ENCODE peak calls at places on chromosomes 4 and X, in seven cellular contexts. K, N, S, D, M, R and J are unnamed samples.

GRCh38 chr4:138562544-138562961 is 320.4 kb upstream of the SLC7A11 start:
- DNase-seq in K (no peak), N (peak; percentile 72), S (no peak), D (no peak), M (no peak), R (no peak), J (no peak)

GRCh38 chrX:4655743-4656142 is 942.3 kb upstream of the PRKX start:
- DNase-seq in K (no peak), N (no peak), S (no peak), D (no peak), M (no peak), R (no peak), J (no peak)

GRCh38 chrX:56068274-56068758 is 163.8 kb upstream of the KLF8 start:
- DNase-seq in K (no peak), N (no peak), S (no peak), D (no peak), M (no peak), R (no peak), J (peak; percentile 26)

GRCh38 chr4:84238247-84239090 is 260.6 kb downstream of the NKX6-1 start:
- DNase-seq in K (peak; percentile 17), N (peak; percentile 68), S (no peak), D (no peak), M (peak; percentile 7), R (no peak), J (no peak)

GRCh38 chr4:85067342-85067741 is 100.9 kb upstream of the WDFY3 start:
- DNase-seq in K (peak; percentile 7), N (no peak), S (no peak), D (no peak), M (no peak), R (no peak), J (no peak)

GRCh38 chrX:134572816-134573682 is 85.2 kb downstream of the PLAC1 start:
- DNase-seq in K (peak; percentile 33), N (peak; percentile 32), S (no peak), D (no peak), M (no peak), R (no peak), J (no peak)

GRCh38 chr4:97153042-97153441 is 990.2 kb downstream of the STPG2 start:
- DNase-seq in K (no peak), N (no peak), S (peak; percentile 47), D (no peak), M (peak; percentile 0), R (no peak), J (no peak)

GRCh38 chr4:184282251-184282713 is 64.6 kb upstream of the ENPP6 start:
- DNase-seq in K (no peak), N (no peak), S (peak; percentile 70), D (no peak), M (no peak), R (no peak), J (peak; percentile 77)

GRCh38 chr4:165079476-165079875 is 25.8 kb downstream of the TRIM75 start:
- DNase-seq in K (no peak), N (peak; percentile 28), S (no peak), D (no peak), M (no peak), R (no peak), J (no peak)

GRCh38 chr4:157220026-157220881 is at the start of gene GRIA2:
- DNase-seq in K (peak; percentile 84), N (peak; percentile 53), S (no peak), D (no peak), M (peak; percentile 80), R (no peak), J (no peak)

GRCh38 chr4:14865804-14866203 is 136.5 kb upstream of the CPEB2 start:
- DNase-seq in K (no peak), N (no peak), S (no peak), D (no peak), M (no peak), R (no peak), J (no peak)

GRCh38 chr4:105246712-105247111 is 100.0 kb downstream of the TET2 start:
- DNase-seq in K (peak; percentile 47), N (peak; percentile 72), S (no peak), D (no peak), M (peak; percentile 96), R (no peak), J (no peak)

GRCh38 chrX:133294126-133294525 is 76.0 kb upstream of the TFDP3 start:
- DNase-seq in K (peak; percentile 2), N (peak; percentile 52), S (no peak), D (no peak), M (no peak), R (no peak), J (no peak)

GRCh38 chr4:115376866-115377265 is 263.4 kb upstream of the NDST4 start:
- DNase-seq in K (no peak), N (no peak), S (no peak), D (no peak), M (no peak), R (no peak), J (no peak)

GRCh38 chrX:85570496-85570895 is 191.0 kb upstream of the POF1B start:
- DNase-seq in K (no peak), N (no peak), S (no peak), D (no peak), M (no peak), R (no peak), J (no peak)

GRCh38 chrX:80578518-80579105 is 158.4 kb downstream of the TENT5D start:
- DNase-seq in K (peak; percentile 8), N (no peak), S (peak; percentile 67), D (no peak), M (peak; percentile 47), R (no peak), J (no peak)

GRCh38 chrX:112051546-112051945 is 31.0 kb downstream of the TRPC5 start:
- DNase-seq in K (no peak), N (no peak), S (no peak), D (no peak), M (no peak), R (no peak), J (no peak)

GRCh38 chrX:618761-619450 is 11.7 kb upstream of the SHOX start:
- DNase-seq in K (no peak), N (no peak), S (no peak), D (no peak), M (no peak), R (no peak), J (no peak)

GRCh38 chr4:86156526-86156925 is 203.3 kb downstream of the MAPK10 start:
- DNase-seq in K (no peak), N (no peak), S (no peak), D (no peak), M (no peak), R (no peak), J (no peak)

DNA sequence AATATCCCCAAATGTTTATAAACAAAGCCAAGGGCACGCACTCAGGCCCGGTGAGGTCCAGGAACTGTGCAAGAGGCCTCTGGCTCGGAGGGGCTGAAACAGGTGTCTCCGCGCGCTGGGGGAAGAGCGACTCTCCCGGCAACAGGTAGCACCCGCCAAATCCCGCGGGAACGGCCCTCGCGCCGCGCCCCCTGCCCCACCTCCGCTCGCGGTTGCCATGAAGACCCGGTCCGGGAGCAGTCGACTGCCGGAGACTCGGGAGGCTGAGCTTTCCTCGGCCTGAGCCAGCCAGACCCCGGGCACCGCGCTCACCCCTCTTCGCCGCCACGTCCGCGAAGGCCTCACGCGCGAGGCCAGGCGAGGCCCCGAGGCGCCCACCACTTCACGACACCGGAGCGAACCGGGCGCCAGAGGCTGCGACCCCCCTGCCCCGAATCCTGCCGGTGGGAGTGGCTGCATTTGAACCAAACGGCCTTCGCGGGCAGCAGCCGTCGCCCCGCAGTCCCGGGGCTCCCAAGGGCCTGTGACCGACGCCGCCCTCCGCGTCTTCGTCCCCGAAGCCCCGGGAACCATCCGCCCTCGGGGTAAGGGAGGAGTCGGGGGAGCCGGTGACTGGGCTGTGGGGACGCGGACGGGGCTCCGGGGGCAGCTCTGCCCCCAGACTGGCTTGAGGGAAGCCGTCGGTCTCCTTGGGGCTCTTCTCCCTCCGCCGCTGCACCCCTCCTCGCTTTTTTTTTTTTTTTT is at the start of gene NSUN7:
- DNase-seq in K (peak; percentile 24), N (peak; percentile 46), S (no peak), D (peak; percentile 94), M (peak; percentile 39), R (no peak), J (peak; percentile 71)
- H3K4me3 ChIP-seq in K (peak within 1 kb of the TSS; percentile 42), N (peak within 1 kb of the TSS; percentile 54), S (no peak within 1 kb of the TSS), D (peak within 1 kb of the TSS; percentile 94), M (peak within 1 kb of the TSS; percentile 56), R (peak within 1 kb of the TSS; percentile 55), J (peak within 1 kb of the TSS; percentile 45)

GRCh38 chrX:104270916-104271512 is 16.3 kb upstream of the ESX1 start:
- DNase-seq in K (peak; percentile 56), N (peak; percentile 4), S (peak; percentile 66), D (peak; percentile 26), M (peak; percentile 63), R (peak; percentile 13), J (no peak)
- H3K4me3 ChIP-seq in K (peak overlapping the region; percentile 54), N (no peak overlapping the region), S (no peak overlapping the region), D (no peak overlapping the region), M (peak overlapping the region; percentile 30), R (peak overlapping the region; percentile 33), J (no peak overlapping the region)

DNA sequence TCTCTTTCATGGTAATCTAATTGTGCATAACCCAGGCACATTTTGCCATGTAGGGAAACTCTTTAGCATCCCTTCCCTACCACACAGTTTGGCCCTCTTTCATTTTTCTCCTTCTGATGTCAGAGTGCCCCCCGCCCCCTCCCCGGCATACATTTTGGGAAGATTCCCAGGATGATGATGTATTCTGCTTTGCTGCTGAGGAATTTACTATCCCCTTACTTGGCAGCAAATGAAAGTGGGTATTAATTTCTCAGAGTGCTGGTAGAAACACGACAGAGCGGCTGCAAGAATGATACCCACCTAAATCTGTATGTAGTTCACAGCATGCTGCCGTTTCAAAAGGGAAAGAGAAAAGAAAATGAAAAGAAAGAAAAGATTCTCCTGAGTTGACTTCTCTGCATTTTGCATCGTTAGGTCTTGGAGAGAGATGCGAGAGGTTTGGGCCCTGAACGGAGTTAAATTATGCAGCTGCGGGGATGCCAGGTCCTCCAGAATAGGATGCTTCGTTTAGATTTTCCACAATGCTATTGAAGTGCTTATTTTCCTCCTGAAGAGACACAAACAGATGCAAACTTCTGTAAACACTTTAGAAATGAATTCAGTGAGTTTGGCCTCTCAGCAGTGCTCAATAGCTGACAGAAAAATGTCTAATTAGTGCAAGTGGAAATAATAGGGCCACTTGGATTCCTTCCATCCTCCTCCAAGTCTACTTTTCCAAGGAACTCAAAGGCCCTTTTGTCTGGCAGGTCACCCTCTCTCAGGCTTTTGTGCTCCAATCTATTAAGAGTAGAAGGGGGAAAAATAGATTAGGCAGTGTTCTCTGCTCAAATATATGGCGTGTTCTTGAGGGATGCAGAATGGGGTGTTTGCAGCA is 106.1 kb downstream of the ALPK1 start:
- DNase-seq in K (peak; percentile 24), N (no peak), S (no peak), D (no peak), M (no peak), R (no peak), J (no peak)
- H3K4me3 ChIP-seq in K (no peak overlapping the region), N (no peak overlapping the region), S (no peak overlapping the region), D (no peak overlapping the region), M (no peak overlapping the region), R (peak overlapping the region; percentile 2), J (no peak overlapping the region)

GRCh38 chrX:40098264-40099045 is 697 bp upstream of the BCOR start:
- DNase-seq in K (peak; percentile 65), N (no peak), S (peak; percentile 85), D (no peak), M (peak; percentile 82), R (no peak), J (peak; percentile 69)

GRCh38 chrX:40097492-40098263 is at the start of gene BCOR:
- DNase-seq in K (peak; percentile 78), N (no peak), S (peak; percentile 84), D (peak; percentile 65), M (peak; percentile 81), R (no peak), J (peak; percentile 74)

GRCh38 chrX:40096395-40097091 is 1.2 kb downstream of the BCOR start:
- DNase-seq in K (peak; percentile 62), N (no peak), S (peak; percentile 74), D (no peak), M (no peak), R (no peak), J (peak; percentile 65)

GRCh38 chrX:40095588-40096394 is 2.0 kb downstream of the BCOR start:
- DNase-seq in K (peak; percentile 67), N (no peak), S (peak; percentile 79), D (no peak), M (no peak), R (no peak), J (no peak)

GRCh38 chrX:40097101-40097491 is 662 bp downstream of the BCOR start:
- DNase-seq in K (peak; percentile 25), N (no peak), S (peak; percentile 59), D (no peak), M (no peak), R (no peak), J (no peak)
- H3K4me3 ChIP-seq in K (peak overlapping the region; percentile 58), N (peak overlapping the region; percentile 51), S (peak overlapping the region; percentile 66), D (peak overlapping the region; percentile 55), M (peak overlapping the region; percentile 64), R (peak overlapping the region; percentile 81), J (peak overlapping the region; percentile 70)